ENCODE peak calls at places on chromosomes 11 and 22, in six cellular contexts. E, Y, P, N, M and Q are unnamed samples.

GRCh38 chr11:1819115-1819514 is 15.7 kb upstream of the SYT8 start:
- DNase-seq in M (no peak), N (no peak), P (no peak), E (no peak), Y (no peak), Q (no peak)

GRCh38 chr11:44619931-44620725 is 54.7 kb downstream of the CD82 start:
- DNase-seq in Y (no peak), E (no peak), N (no peak), P (peak), M (no peak), Q (no peak)

GRCh38 chr11:30487200-30487898 is 98.8 kb downstream of the MPPED2 start:
- DNase-seq in Y (no peak), E (no peak), M (no peak), N (peak), P (no peak), Q (no peak)

GRCh38 chr11:33389635-33390034 is 132.5 kb downstream of the HIPK3 start:
- DNase-seq in M (no peak), Y (no peak), P (no peak), N (no peak), E (no peak), Q (no peak)

GRCh38 chr22:40668611-40669390 is 10.5 kb upstream of the MCHR1 start:
- DNase-seq in E (no peak), N (no peak), P (no peak), M (peak), Y (peak), Q (no peak)

GRCh38 chr11:100816823-100817222 is 129.7 kb downstream of the ARHGAP42 start:
- DNase-seq in M (no peak), E (no peak), N (no peak), P (no peak), Y (peak), Q (no peak)

GRCh38 chr22:31036671-31037550 is 44.2 kb upstream of the SMTN start:
- DNase-seq in E (no peak), N (peak), M (peak), P (no peak), Y (peak), Q (no peak)

GRCh38 chr11:3056296-3057068 is 741 bp downstream of the CARS1 start:
- DNase-seq in N (peak), E (peak), P (peak), M (no peak), Y (peak), Q (no peak)

GRCh38 chr22:21977814-21978213 is 4.8 kb downstream of the TOP3B start:
- DNase-seq in Y (no peak), N (no peak), M (no peak), E (no peak), P (no peak), Q (no peak)

GRCh38 chr11:77473001-77473800 is 693 bp downstream of the PAK1 start:
- DNase-seq in M (no peak), Y (no peak), N (peak), E (peak), P (peak), Q (no peak)

GRCh38 chr11:77470504-77470903 is 3.4 kb downstream of the PAK1 start:
- DNase-seq in Y (no peak), N (no peak), P (no peak), E (no peak), M (no peak), Q (no peak)

GRCh38 chr11:77473801-77474508 is at the start of gene PAK1:
- DNase-seq in Y (peak), M (peak), E (peak), P (peak), N (peak), Q (peak)

GRCh38 chr11:77470971-77471370 is 2.9 kb downstream of the PAK1 start:
- DNase-seq in Y (no peak), N (no peak), M (no peak), E (no peak), P (no peak), Q (no peak)

DNA sequence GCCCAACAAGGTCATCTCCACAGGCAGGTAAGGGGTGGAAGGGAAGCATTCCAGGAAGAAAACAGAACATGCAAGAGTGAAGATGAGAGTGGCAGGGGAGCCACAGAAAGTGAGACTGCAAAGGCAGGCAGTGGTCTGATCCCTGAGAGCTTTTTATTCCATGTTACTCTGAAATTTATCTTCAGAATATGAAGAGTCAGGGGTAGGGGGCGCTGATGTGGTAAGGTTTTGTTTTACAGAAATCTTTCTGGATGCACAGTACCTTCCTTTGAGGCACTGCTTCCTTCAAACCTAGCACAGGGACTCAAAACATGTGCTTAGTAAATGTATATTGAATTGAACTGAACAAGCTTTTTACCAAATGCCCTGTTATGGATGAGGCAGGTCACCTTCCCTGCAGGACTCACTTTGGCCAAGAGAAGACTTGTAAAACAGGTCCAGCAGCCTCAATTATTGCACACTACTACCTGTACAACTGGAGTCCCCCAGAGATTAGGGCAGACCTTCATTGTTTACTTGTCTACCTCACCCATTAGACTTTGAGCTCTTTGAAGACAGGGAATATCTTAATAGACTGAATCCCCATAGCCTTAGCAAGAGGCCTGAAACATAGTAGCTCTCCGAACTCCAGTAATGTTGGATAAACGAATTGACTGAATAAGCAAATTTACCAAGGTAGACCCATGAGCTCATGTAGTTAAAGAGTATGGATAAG is 2.2 kb downstream of the PAK1 start:
- DNase-seq in M (no peak), Y (no peak), E (peak), P (peak), N (peak), Q (no peak)
- H3K4me3 ChIP-seq in M (no peak), Y (no peak), E (peak), P (peak), N (no peak), Q (no peak)

GRCh38 chr11:102771351-102771750 is 9.1 kb downstream of the MMP10 start:
- DNase-seq in M (no peak), N (no peak), P (no peak), E (no peak), Y (no peak), Q (no peak)
- TF ChIP-seq CTCF in M (no peak), N (no peak), P (no peak), E (no peak), Y (no peak), Q (no peak)

GRCh38 chr11:68136866-68137265 is 15.7 kb upstream of the CHKA start:
- DNase-seq in E (no peak), Y (no peak), P (peak), M (no peak), N (peak), Q (no peak)

GRCh38 chr11:68137833-68138232 is 16.6 kb upstream of the CHKA start:
- DNase-seq in M (no peak), P (no peak), N (peak), Y (no peak), E (peak), Q (no peak)

GRCh38 chr11:68139395-68139794 is 18.2 kb upstream of the CHKA start:
- DNase-seq in M (no peak), N (no peak), P (no peak), Y (no peak), E (no peak), Q (no peak)

GRCh38 chr11:68140496-68141246 is 19.5 kb upstream of the CHKA start:
- DNase-seq in E (no peak), P (peak), Y (no peak), M (no peak), N (peak), Q (no peak)

GRCh38 chr11:68138256-68138655 is 17.1 kb upstream of the CHKA start:
- DNase-seq in P (no peak), E (no peak), M (no peak), Y (no peak), N (no peak), Q (no peak)
- H3K4me3 ChIP-seq in P (no peak), E (peak), M (no peak), Y (no peak), N (no peak), Q (no peak)

DNA sequence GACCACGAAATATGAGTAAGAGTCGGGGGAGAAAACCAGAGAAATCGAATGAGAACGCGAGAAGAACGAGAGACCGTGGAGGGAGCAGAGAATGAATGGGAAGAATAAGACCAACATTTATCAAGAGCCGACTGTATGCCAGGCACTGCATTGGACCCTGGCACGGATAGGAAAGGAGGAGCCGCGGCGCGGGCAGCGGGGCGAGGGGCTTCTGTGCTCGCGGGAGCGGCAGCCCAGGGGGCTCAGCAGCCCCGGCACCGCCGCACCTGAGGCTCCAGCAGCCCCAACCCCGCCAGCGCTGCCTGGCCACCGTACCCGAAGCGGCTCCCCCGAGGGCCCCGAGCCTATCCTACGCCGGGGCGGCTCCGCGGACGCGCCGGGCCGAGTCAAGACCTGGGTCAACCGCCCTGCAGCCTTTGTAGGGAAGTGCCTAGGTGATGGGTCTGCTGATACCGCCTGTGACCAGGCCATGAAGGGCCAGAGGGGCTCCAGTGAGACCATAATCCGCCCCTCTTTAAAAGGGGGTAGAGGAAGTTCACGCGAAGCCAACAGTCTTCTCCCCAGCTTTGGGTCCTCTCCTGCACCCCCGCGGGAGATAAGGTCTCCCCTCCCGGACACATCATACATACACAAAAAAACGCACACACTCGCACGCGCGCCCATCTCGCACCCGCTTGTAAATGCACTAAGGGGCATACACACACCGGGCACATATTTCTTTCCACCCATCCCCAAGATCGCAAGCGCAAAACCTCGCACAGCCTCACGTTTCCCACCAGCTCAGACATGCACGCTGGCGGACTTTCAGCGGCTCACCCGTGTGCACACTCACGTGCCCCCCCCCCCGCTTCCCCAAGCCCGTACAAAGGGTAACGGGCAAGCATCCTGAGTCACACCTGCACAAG is 964 bp upstream of the RTN4RL2 start:
- DNase-seq in Y (no peak), E (no peak), M (no peak), N (no peak), P (no peak), Q (no peak)
- TF ChIP-seq CTCF in Y (no peak), E (no peak), M (no peak), N (no peak), P (no peak), Q (no peak)

DNA sequence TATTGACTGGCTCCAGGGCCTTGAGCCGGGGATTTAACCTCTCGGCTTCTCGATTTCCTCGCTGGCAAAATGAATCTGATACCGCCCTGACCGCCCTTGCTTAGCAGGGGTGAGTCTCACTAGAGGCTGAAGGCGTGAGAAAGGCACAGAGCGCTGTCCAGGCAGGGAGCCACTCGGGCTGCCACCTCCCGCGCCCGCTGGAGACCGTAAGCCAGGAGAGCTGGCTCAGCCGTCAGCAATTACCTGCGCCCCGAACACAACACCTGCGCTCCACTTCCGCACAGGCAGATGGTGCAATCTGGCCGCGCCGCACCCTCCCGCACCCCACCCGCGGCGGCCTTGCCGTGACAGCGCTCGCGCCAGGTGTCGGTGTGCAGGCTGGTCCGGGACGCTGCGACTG is 65.5 kb downstream of the BUD13 start:
- DNase-seq in N (peak), P (peak), M (no peak), Y (no peak), E (peak), Q (no peak)
- H3K4me3 ChIP-seq in N (no peak), P (no peak), M (no peak), Y (no peak), E (peak), Q (no peak)

DNA sequence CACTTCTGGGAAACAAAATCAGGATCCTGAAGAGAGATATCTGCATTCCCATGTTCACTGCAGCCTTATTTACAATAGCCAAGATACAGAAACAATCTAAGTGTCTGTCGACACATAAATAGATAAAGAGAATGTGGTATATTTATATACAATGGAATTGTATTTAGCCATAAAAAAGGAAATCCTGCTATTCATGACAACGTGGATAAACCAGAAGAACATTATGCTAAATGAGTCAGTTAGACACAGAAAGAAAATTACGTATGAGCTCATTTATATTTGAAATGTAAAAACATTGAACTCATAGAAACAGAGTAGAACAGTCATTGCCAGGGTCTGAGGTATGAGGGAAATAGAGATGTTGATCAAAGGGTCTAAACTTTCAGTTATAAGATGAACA is 6.1 kb downstream of the MRPL17 start:
- DNase-seq in E (no peak), N (no peak), Y (no peak), M (no peak), P (no peak), Q (no peak)
- TF ChIP-seq CTCF in E (no peak), N (no peak), Y (no peak), M (no peak), P (no peak), Q (no peak)